ENCODE peak calls at places on chromosomes 3 and 15, in nine cellular contexts. S is HepG2; Y is cardiac muscle cell; J is Calu3; L is nephron progenitor cell; R is lower lobe of right lung; T is adrenal gland; K is OCI-LY7; Q is CD4-positive, alpha-beta T cell. D is an unnamed sample.

GRCh38 chr15:49044761-49045571 is 1.3 kb downstream of the SECISBP2L start:
- DNase-seq in R (no peak), S (no peak), K (peak), T (no peak), J (no peak), L (no peak), Y (peak), Q (no peak), D (no peak)

GRCh38 chr15:78440375-78441373 is 2.7 kb downstream of the IREB2 start:
- DNase-seq in S (no peak), Q (no peak), K (no peak), Y (no peak), J (no peak), L (no peak), R (no peak), T (no peak), D (no peak)

GRCh38 chr3:49916686-49917085 is 12.9 kb downstream of the MON1A start:
- DNase-seq in R (no peak), Q (no peak), Y (peak), S (no peak), J (no peak), L (no peak), K (no peak), T (no peak), D (no peak)

GRCh38 chr3:17079933-17080332 is 195.2 kb downstream of the PLCL2 start:
- DNase-seq in S (no peak), R (no peak), J (no peak), Y (no peak), Q (no peak), T (no peak), K (no peak), L (no peak), D (no peak)

GRCh38 chr3:112038863-112039262 is 4.3 kb downstream of the TMPRSS7 start:
- DNase-seq in Q (no peak), T (no peak), S (no peak), Y (peak), L (no peak), J (peak), K (peak), R (no peak), D (peak)

GRCh38 chr3:142987080-142987700 is 14.2 kb upstream of the U2SURP start:
- DNase-seq in L (no peak), R (no peak), S (peak), Q (no peak), K (peak), Y (peak), J (no peak), T (no peak), D (peak)

GRCh38 chr3:50204804-50205718 is at the start of gene SLC38A3:
- DNase-seq in K (no peak), Q (peak), S (no peak), Y (no peak), R (no peak), T (no peak), L (peak), J (peak), D (no peak)

GRCh38 chr3:65262554-65262953 is 574.8 kb upstream of the ADAMTS9 start:
- DNase-seq in S (no peak), L (no peak), J (no peak), Y (peak), T (no peak), K (no peak), Q (no peak), R (no peak), D (no peak)

GRCh38 chr3:58668247-58668646 is 1.7 kb upstream of the FAM3D start:
- DNase-seq in L (no peak), J (no peak), S (no peak), Q (no peak), R (no peak), Y (no peak), T (no peak), K (no peak), D (no peak)

GRCh38 chr3:64642327-64643151 is 45.3 kb downstream of the ADAMTS9 start:
- DNase-seq in T (no peak), Q (no peak), R (no peak), K (no peak), Y (no peak), S (no peak), L (peak), J (no peak), D (no peak)

GRCh38 chr3:108132727-108133373 is 42.0 kb upstream of the CD47 start:
- DNase-seq in Q (no peak), R (no peak), S (no peak), J (no peak), Y (peak), T (no peak), K (no peak), L (no peak), D (no peak)

GRCh38 chr3:167876603-167877325 is 141.2 kb downstream of the SERPINI1 start:
- DNase-seq in T (no peak), S (no peak), K (no peak), J (no peak), R (no peak), L (no peak), Q (no peak), Y (peak), D (no peak)

GRCh38 chr3:16720367-16720766 is 115.1 kb upstream of the DAZL start:
- DNase-seq in Q (no peak), S (no peak), T (no peak), L (no peak), K (no peak), J (no peak), R (no peak), Y (no peak), D (no peak)

GRCh38 chr3:184750684-184751083 is 38.8 kb upstream of the MAGEF1 start:
- DNase-seq in J (no peak), K (no peak), T (no peak), Q (no peak), L (no peak), S (no peak), R (no peak), Y (no peak), D (no peak)

GRCh38 chr3:131036200-131036816 is 9.6 kb downstream of the NEK11 start:
- DNase-seq in L (no peak), S (no peak), T (no peak), Q (no peak), Y (peak), R (no peak), J (no peak), K (no peak), D (no peak)

GRCh38 chr3:132867956-132868355 is 145.7 kb upstream of the NPHP3 start:
- DNase-seq in Y (peak), L (no peak), J (no peak), K (no peak), Q (no peak), T (no peak), S (no peak), R (no peak), D (no peak)

GRCh38 chr15:70291696-70292510 is 194.2 kb upstream of the TLE3 start:
- DNase-seq in K (no peak), J (no peak), L (no peak), Y (peak), R (no peak), S (no peak), T (no peak), Q (no peak), D (no peak)

GRCh38 chr3:125386811-125387210 is 11.7 kb upstream of the ZNF148 start:
- DNase-seq in L (no peak), Q (no peak), K (no peak), R (no peak), S (no peak), T (no peak), Y (peak), J (no peak), D (no peak)

GRCh38 chr3:179735321-179735720 is 82.5 kb downstream of the USP13 start:
- DNase-seq in T (no peak), J (no peak), Q (no peak), R (no peak), L (no peak), S (no peak), K (no peak), Y (no peak), D (no peak)

GRCh38 chr3:71087109-71088018 is 496.2 kb downstream of the FOXP1 start:
- DNase-seq in S (peak), T (no peak), Y (peak), R (no peak), Q (peak), L (no peak), K (peak), J (no peak), D (peak)

GRCh38 chr3:135792174-135792573 is 173.4 kb upstream of the PPP2R3A start:
- DNase-seq in Q (no peak), Y (no peak), K (no peak), T (no peak), S (no peak), J (no peak), R (no peak), L (peak), D (no peak)

GRCh38 chr3:58120075-58120812 is 90.5 kb downstream of the DNASE1L3 start:
- DNase-seq in R (no peak), L (no peak), Y (peak), J (no peak), S (no peak), Q (no peak), T (peak), K (no peak), D (no peak)

GRCh38 chr15:94206463-94207167 is 24.7 kb upstream of the MCTP2 start:
- DNase-seq in T (no peak), Y (no peak), S (no peak), K (no peak), R (no peak), L (no peak), J (no peak), Q (no peak), D (no peak)

GRCh38 chr15:90020041-90020735 is 19.1 kb downstream of the ZNF710 start:
- DNase-seq in J (no peak), K (no peak), Q (no peak), T (no peak), Y (no peak), L (no peak), R (peak), S (no peak), D (peak)

GRCh38 chr15:35243758-35244157 is 158.7 kb upstream of the NANOGP8 start:
- DNase-seq in S (no peak), Q (no peak), Y (no peak), R (no peak), J (no peak), K (no peak), T (no peak), L (no peak), D (no peak)

GRCh38 chr15:82045179-82045891 is 483 bp downstream of the MEX3B start:
- DNase-seq in S (no peak), L (peak), K (peak), R (peak), Y (peak), Q (peak), T (peak), J (peak), D (peak)

GRCh38 chr3:54427951-54428871 is 305.9 kb downstream of the CACNA2D3 start:
- DNase-seq in S (peak), L (peak), Y (peak), R (no peak), T (peak), Q (no peak), K (peak), J (peak), D (peak)

GRCh38 chr3:153970047-153970446 is 151.1 kb upstream of the ARHGEF26 start:
- DNase-seq in Q (no peak), T (no peak), J (no peak), Y (no peak), S (no peak), L (no peak), R (no peak), K (no peak), D (peak)

GRCh38 chr3:13111173-13111873 is 38.1 kb upstream of the IQSEC1 start:
- DNase-seq in S (no peak), R (peak), L (no peak), J (peak), K (peak), Y (no peak), T (peak), Q (no peak), D (no peak)

GRCh38 chr15:55858661-55859060 is 115.7 kb upstream of the PRTG start:
- DNase-seq in T (no peak), J (no peak), R (no peak), Y (peak), L (no peak), S (no peak), Q (no peak), K (no peak), D (no peak)

GRCh38 chr3:55929154-55929869 is 442.2 kb upstream of the WNT5A start:
- DNase-seq in S (no peak), R (no peak), L (no peak), Y (no peak), Q (no peak), K (no peak), T (no peak), J (no peak), D (no peak)

GRCh38 chr15:31364301-31365031 is 37.8 kb downstream of the KLF13 start:
- DNase-seq in S (no peak), T (no peak), R (no peak), Y (no peak), J (no peak), L (no peak), Q (no peak), K (peak), D (no peak)

GRCh38 chr15:60554494-60554893 is 75.6 kb upstream of the ICE2 start:
- DNase-seq in Y (no peak), K (no peak), S (no peak), J (no peak), Q (no peak), L (no peak), R (no peak), T (no peak), D (no peak)

GRCh38 chr3:4985330-4986174 is 6.3 kb downstream of the BHLHE40 start:
- DNase-seq in Q (no peak), L (no peak), K (no peak), T (peak), J (no peak), Y (peak), R (no peak), S (peak), D (no peak)

GRCh38 chr15:83644453-83644852 is 9.5 kb upstream of the ADAMTSL3 start:
- DNase-seq in J (no peak), L (no peak), R (no peak), K (no peak), Q (no peak), Y (no peak), T (no peak), S (no peak), D (no peak)

GRCh38 chr3:134636406-134636805 is 14.4 kb downstream of the KY start:
- DNase-seq in Y (no peak), T (no peak), R (no peak), J (no peak), L (no peak), S (no peak), Q (no peak), K (no peak), D (no peak)

GRCh38 chr3:120907659-120908029 is 361 bp upstream of the STXBP5L start:
- DNase-seq in Q (no peak), K (no peak), L (no peak), T (no peak), Y (no peak), S (no peak), J (no peak), R (no peak), D (no peak)

GRCh38 chr3:99515-99914 is 97.0 kb upstream of the CHL1 start:
- DNase-seq in S (no peak), K (no peak), T (no peak), R (no peak), Y (no peak), L (no peak), Q (no peak), J (no peak), D (no peak)

GRCh38 chr3:96259-96658 is 100.3 kb upstream of the CHL1 start:
- DNase-seq in T (no peak), Y (no peak), R (no peak), Q (no peak), L (no peak), K (no peak), S (peak), J (no peak), D (no peak)

GRCh38 chr3:97864-98263 is 98.7 kb upstream of the CHL1 start:
- DNase-seq in K (no peak), L (no peak), Y (no peak), T (no peak), S (no peak), R (no peak), J (no peak), Q (no peak), D (no peak)
- TF ChIP-seq CTCF in K (no peak), L (no peak), Y (no peak), T (no peak), S (no peak), R (no peak), J (no peak), Q (no peak), D (no peak)

GRCh38 chr15:101251830-101252820 is at the start of gene CHSY1:
- DNase-seq in S (peak), Y (peak), R (peak), L (peak), Q (peak), J (peak), T (peak), K (peak), D (peak)
- TF ChIP-seq CTCF in S (peak), Y (peak), R (peak), L (no peak), Q (no peak), J (no peak), T (peak), K (peak), D (peak)

GRCh38 chr15:91099616-91100560 is at the start of gene SV2B:
- DNase-seq in L (peak), K (no peak), Q (peak), R (no peak), T (peak), J (peak), S (no peak), Y (peak), D (peak)
- TF ChIP-seq CTCF in L (no peak), K (no peak), Q (no peak), R (no peak), T (no peak), J (no peak), S (no peak), Y (peak), D (peak)

GRCh38 chr3:122269045-122269444 is 56.0 kb upstream of the CSTA start:
- DNase-seq in R (no peak), L (no peak), T (no peak), K (no peak), Y (no peak), S (no peak), Q (no peak), J (no peak), D (no peak)
- TF ChIP-seq CTCF in R (no peak), L (no peak), T (no peak), K (no peak), Y (no peak), S (no peak), Q (no peak), J (no peak), D (no peak)

GRCh38 chr15:28915935-28916334 is 30.2 kb downstream of the APBA2 start:
- DNase-seq in R (peak), Y (no peak), T (no peak), L (no peak), K (no peak), Q (no peak), J (no peak), S (no peak), D (no peak)

GRCh38 chr15:28919679-28920655 is 34.2 kb downstream of the APBA2 start:
- DNase-seq in S (no peak), K (no peak), Y (no peak), J (no peak), R (peak), T (no peak), Q (no peak), L (no peak), D (no peak)

GRCh38 chr15:28919201-28919627 is 33.4 kb downstream of the APBA2 start:
- DNase-seq in Y (no peak), L (no peak), K (no peak), J (no peak), T (no peak), S (no peak), Q (no peak), R (peak), D (no peak)

GRCh38 chr15:28917791-28918140 is 32.0 kb downstream of the APBA2 start:
- DNase-seq in K (no peak), J (no peak), L (no peak), R (peak), Y (no peak), Q (no peak), T (no peak), S (no peak), D (no peak)

DNA sequence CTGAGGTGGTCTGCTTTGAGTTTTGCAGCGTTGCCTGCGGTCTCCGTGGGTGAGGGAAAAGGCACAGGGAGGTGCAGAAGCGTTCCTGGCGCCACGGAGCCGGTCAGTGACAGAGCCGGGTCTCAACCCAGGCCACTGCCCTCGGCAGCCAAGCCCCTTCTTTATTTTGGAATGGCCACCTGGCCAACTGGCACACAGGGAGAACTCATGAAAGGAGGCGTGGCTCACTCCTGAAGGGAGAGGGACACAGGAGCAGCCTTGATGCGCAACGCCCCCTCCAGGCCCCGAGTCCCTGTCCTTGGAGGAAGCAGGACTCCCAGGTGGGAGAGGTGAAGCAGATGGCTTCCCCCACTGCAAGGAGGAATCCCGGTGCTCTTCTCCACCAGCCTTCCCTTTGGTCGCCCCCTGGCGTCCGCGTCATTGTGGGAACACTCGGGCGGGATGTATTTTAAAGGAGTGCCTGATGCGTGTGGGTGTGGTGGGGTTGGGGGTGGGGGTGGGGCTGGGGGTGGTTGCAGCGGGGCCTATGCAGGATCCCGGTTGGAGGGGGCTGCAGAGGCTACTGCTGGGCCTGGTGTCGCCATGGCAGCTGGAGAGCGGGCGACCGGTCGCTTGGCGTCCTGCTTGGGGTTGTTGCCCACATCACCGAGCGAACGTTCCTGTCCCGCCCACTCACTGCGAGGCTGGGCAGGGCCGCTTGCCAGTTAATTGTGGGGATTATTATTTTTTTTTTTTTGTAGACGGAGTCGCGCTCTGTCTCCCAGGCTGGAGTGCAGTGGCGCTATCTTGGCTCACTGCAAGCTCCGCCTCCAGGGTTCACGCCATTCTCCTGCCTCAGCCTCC is 32.6 kb downstream of the APBA2 start:
- DNase-seq in R (peak), L (peak), Q (no peak), Y (peak), S (peak), J (no peak), K (no peak), T (no peak), D (no peak)
- TF ChIP-seq CTCF in R (no peak), L (peak), Q (peak), Y (peak), S (peak), J (no peak), K (no peak), T (no peak), D (no peak)

DNA sequence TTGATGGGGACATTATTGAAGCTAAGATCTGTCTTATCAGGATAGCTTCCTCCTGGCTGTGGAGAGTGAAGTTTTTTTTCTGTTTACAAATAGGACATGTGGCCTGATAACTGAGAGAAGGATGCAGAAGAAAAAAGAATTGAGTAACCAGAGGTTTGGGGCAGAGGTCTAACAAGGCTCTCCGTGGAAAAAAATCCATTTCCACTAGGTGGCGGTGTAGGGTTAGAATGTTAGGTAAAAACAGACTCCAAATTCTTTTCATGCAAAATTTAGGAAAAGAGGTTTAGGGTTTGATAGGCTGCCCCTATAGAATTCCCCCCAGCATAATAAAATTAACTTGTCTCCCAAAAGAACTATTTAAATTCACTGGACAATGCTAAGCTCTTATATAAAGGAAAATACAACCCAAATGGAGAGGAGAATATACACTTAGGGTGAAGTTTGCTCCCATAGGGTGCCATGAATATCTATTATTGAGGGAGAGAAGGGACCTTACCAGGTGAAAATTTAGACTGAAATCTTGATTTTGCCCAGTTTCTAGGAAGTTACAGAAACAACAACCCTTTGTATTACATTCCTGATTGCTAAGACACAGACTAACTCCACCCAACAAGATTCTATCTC is 1560.4 kb downstream of the OTOL1 start:
- DNase-seq in L (peak), S (peak), J (peak), Q (no peak), R (no peak), Y (peak), T (peak), K (peak), D (peak)
- TF ChIP-seq CTCF in L (peak), S (peak), J (peak), Q (no peak), R (peak), Y (peak), T (peak), K (peak), D (peak)

GRCh38 chr3:189272500-189273119 is 100.8 kb downstream of the TPRG1 start:
- DNase-seq in S (no peak), K (peak), R (no peak), Y (peak), Q (no peak), T (no peak), L (no peak), J (peak), D (peak)
- TF ChIP-seq CTCF in S (peak), K (peak), R (peak), Y (peak), Q (peak), T (peak), L (peak), J (peak), D (peak)

GRCh38 chr3:161420746-161421145 is 49.4 kb upstream of the SPTSSB start:
- DNase-seq in J (peak), Y (no peak), T (no peak), S (peak), K (no peak), L (no peak), Q (no peak), R (no peak), D (no peak)
- TF ChIP-seq CTCF in J (no peak), Y (no peak), T (no peak), S (peak), K (no peak), L (peak), Q (no peak), R (no peak), D (no peak)

D was measured in GM12865.